ENCODE peak calls at places on chromosomes 3 and 15, in four cellular contexts. One of them, this sample, is unnamed.

GRCh38 chr3:194672876-194673275 is 885 bp upstream of the LSG1 start:
- DNase-seq in activated T-cell treated with anti-CD3 and anti-CD28 coated beads for 4 hours: no peak
- DNase-seq in mucosa of gallbladder: no peak
- DNase-seq in A549: no peak
- DNase-seq in this sample: no peak

GRCh38 chr3:47244531-47245100 is 38.0 kb downstream of the KIF9 start:
- DNase-seq in mucosa of gallbladder: no peak
- DNase-seq in activated T-cell treated with anti-CD3 and anti-CD28 coated beads for 4 hours: no peak
- DNase-seq in A549: no peak
- DNase-seq in this sample: no peak

GRCh38 chr15:48475600-48476395 is 144.6 kb downstream of the DUT start:
- DNase-seq in activated T-cell treated with anti-CD3 and anti-CD28 coated beads for 4 hours: no peak
- DNase-seq in mucosa of gallbladder: no peak
- DNase-seq in A549: no peak
- DNase-seq in this sample: no peak

GRCh38 chr15:75923756-75924155 is 20.1 kb downstream of the FBXO22 start:
- DNase-seq in activated T-cell treated with anti-CD3 and anti-CD28 coated beads for 4 hours: no peak
- DNase-seq in A549: no peak
- DNase-seq in mucosa of gallbladder: no peak
- DNase-seq in this sample: no peak

GRCh38 chr3:150145659-150146058 is 175.0 kb upstream of the PFN2 start:
- DNase-seq in mucosa of gallbladder: no peak
- DNase-seq in activated T-cell treated with anti-CD3 and anti-CD28 coated beads for 4 hours: no peak
- DNase-seq in A549: no peak
- DNase-seq in this sample: no peak

GRCh38 chr3:177904661-177905060 is 631.6 kb upstream of the KCNMB2 start:
- DNase-seq in A549: no peak
- DNase-seq in activated T-cell treated with anti-CD3 and anti-CD28 coated beads for 4 hours: no peak
- DNase-seq in mucosa of gallbladder: no peak
- DNase-seq in this sample: no peak

GRCh38 chr3:128814514-128815317 is 64.7 kb upstream of the ACAD9 start:
- DNase-seq in mucosa of gallbladder: no peak
- DNase-seq in activated T-cell treated with anti-CD3 and anti-CD28 coated beads for 4 hours: no peak
- DNase-seq in A549: no peak
- DNase-seq in this sample: peak

GRCh38 chr3:188840290-188840689 is 331.5 kb upstream of the TPRG1 start:
- DNase-seq in A549: peak
- DNase-seq in mucosa of gallbladder: no peak
- DNase-seq in activated T-cell treated with anti-CD3 and anti-CD28 coated beads for 4 hours: no peak
- DNase-seq in this sample: no peak

GRCh38 chr3:173825731-173826130 is 428.2 kb downstream of the NLGN1 start:
- DNase-seq in activated T-cell treated with anti-CD3 and anti-CD28 coated beads for 4 hours: no peak
- DNase-seq in A549: no peak
- DNase-seq in mucosa of gallbladder: no peak
- DNase-seq in this sample: no peak

GRCh38 chr3:194806991-194807685 is 121.5 kb downstream of the FAM43A start:
- DNase-seq in mucosa of gallbladder: no peak
- DNase-seq in activated T-cell treated with anti-CD3 and anti-CD28 coated beads for 4 hours: no peak
- DNase-seq in A549: peak
- DNase-seq in this sample: peak

GRCh38 chr3:127304121-127304744 is 16.4 kb upstream of the PRR20G start:
- DNase-seq in mucosa of gallbladder: peak
- DNase-seq in activated T-cell treated with anti-CD3 and anti-CD28 coated beads for 4 hours: no peak
- DNase-seq in A549: peak
- DNase-seq in this sample: no peak

GRCh38 chr15:35444557-35445204 is 101.3 kb downstream of the DPH6 start:
- DNase-seq in mucosa of gallbladder: no peak
- DNase-seq in A549: peak
- DNase-seq in activated T-cell treated with anti-CD3 and anti-CD28 coated beads for 4 hours: no peak
- DNase-seq in this sample: peak

GRCh38 chr3:162865466-162865865 is 1368.9 kb downstream of the OTOL1 start:
- DNase-seq in activated T-cell treated with anti-CD3 and anti-CD28 coated beads for 4 hours: no peak
- DNase-seq in mucosa of gallbladder: no peak
- DNase-seq in A549: no peak
- DNase-seq in this sample: no peak

GRCh38 chr15:89374116-89375004 is 39.7 kb upstream of the POLG start:
- DNase-seq in mucosa of gallbladder: no peak
- DNase-seq in A549: no peak
- DNase-seq in activated T-cell treated with anti-CD3 and anti-CD28 coated beads for 4 hours: no peak
- DNase-seq in this sample: no peak

GRCh38 chr3:56758539-56758981 is 43.2 kb downstream of the ARHGEF3 start:
- DNase-seq in activated T-cell treated with anti-CD3 and anti-CD28 coated beads for 4 hours: no peak
- DNase-seq in A549: peak
- DNase-seq in mucosa of gallbladder: peak
- DNase-seq in this sample: peak

GRCh38 chr3:58560771-58561311 is 16.4 kb downstream of the FAM107A start:
- DNase-seq in activated T-cell treated with anti-CD3 and anti-CD28 coated beads for 4 hours: no peak
- DNase-seq in A549: peak
- DNase-seq in mucosa of gallbladder: no peak
- DNase-seq in this sample: peak

This sample was measured in NB4.